ENCODE peak calls at places on chromosomes 7 and 10, in five cellular contexts. E is naive thymus-derived CD8-positive, alpha-beta T cell; K is NCI-H774; B is activated CD8-positive, alpha-beta T cell treated with anti-CD3 and anti-CD28 coated beads, Interleukin-2, amount 10 ng/mL, durations not matched to agents 7 days and 5 days; J is stimulated activated CD8-positive, alpha-beta memory T cell treated with anti-CD3 and anti-CD28 coated beads, Interleukin-7, amount 100 ng/mL, for 24 hours. Q is an unnamed sample.

GRCh38 chr7:139875821-139876241 is 46.8 kb downstream of the TBXAS1 start:
- DNase-seq in E (no peak), K (no peak), B (no peak), J (no peak), Q (no peak)

GRCh38 chr7:2503056-2503941 is 16.3 kb upstream of the LFNG start:
- DNase-seq in E (no peak), K (no peak), B (no peak), J (no peak), Q (no peak)

GRCh38 chr7:96121752-96122151 is 200.1 kb downstream of the SLC25A13 start:
- DNase-seq in E (no peak), K (no peak), B (no peak), J (no peak), Q (no peak)

GRCh38 chr10:109374215-109374614 is 549.1 kb downstream of the XPNPEP1 start:
- DNase-seq in E (no peak), K (no peak), B (no peak), J (no peak), Q (no peak)

GRCh38 chr7:3464900-3465622 is 164.0 kb downstream of the SDK1 start:
- DNase-seq in E (peak; percentile 33), K (no peak), B (peak; percentile 30), J (no peak), Q (no peak)

GRCh38 chr7:30193333-30193943 is 58.7 kb downstream of the MTURN start:
- DNase-seq in E (no peak), K (no peak), B (no peak), J (no peak), Q (no peak)

GRCh38 chr10:84497978-84498377 is 169.6 kb downstream of the CCSER2 start:
- DNase-seq in E (no peak), K (no peak), B (no peak), J (no peak), Q (no peak)

GRCh38 chr7:37248396-37248836 is 200.2 kb downstream of the ELMO1 start:
- DNase-seq in E (no peak), K (no peak), B (no peak), J (no peak), Q (no peak)

GRCh38 chr7:104137971-104138370 is 69.8 kb downstream of the ORC5 start:
- DNase-seq in E (no peak), K (no peak), B (no peak), J (no peak), Q (no peak)